ENCODE peak calls at places on chromosomes 7 and 10, in nine cellular contexts. T, G, I, Q, K, P, L, O and J are unnamed samples. For H3K36me3, the result is how much of the 10 kb centered on the place peaks cover.

GRCh38 chr10:90222372-90222771 is 521.0 kb downstream of the KIF20B start:
- DNase-seq in T (peak), G (no peak), I (no peak), Q (no peak), K (no peak), P (no peak), L (no peak), O (peak), J (no peak)

GRCh38 chr7:68977709-68978108 is 620.6 kb upstream of the AUTS2 start:
- DNase-seq in T (no peak), G (no peak), I (no peak), Q (no peak), K (no peak), P (no peak), L (no peak), O (no peak), J (no peak)

GRCh38 chr10:112724404-112724991 is 225.5 kb upstream of the TCF7L2 start:
- DNase-seq in T (no peak), G (no peak), I (no peak), Q (no peak), K (peak), P (no peak), L (no peak), O (no peak), J (no peak)

GRCh38 chr7:3897430-3898385 is 596.7 kb downstream of the SDK1 start:
- DNase-seq in T (peak), G (no peak), I (peak), Q (peak), K (peak), P (no peak), L (no peak), O (no peak), J (peak)

GRCh38 chr7:78248867-78249266 is 450.3 kb downstream of the PHTF2 start:
- DNase-seq in T (no peak), G (no peak), I (no peak), Q (no peak), K (no peak), P (no peak), L (no peak), O (no peak), J (no peak)

GRCh38 chr10:600876-601275 is 88.6 kb downstream of the DIP2C start:
- DNase-seq in T (peak), G (peak), I (no peak), Q (no peak), K (no peak), P (no peak), L (no peak), O (no peak), J (no peak)

GRCh38 chr10:130806426-130806825 is 505.1 kb downstream of the TCERG1L start:
- DNase-seq in T (no peak), G (no peak), I (no peak), Q (no peak), K (no peak), P (no peak), L (no peak), O (no peak), J (no peak)

GRCh38 chr7:158508802-158509385 is 78.7 kb downstream of the PTPRN2 start:
- DNase-seq in T (no peak), G (no peak), I (no peak), Q (no peak), K (no peak), P (no peak), L (peak), O (no peak), J (no peak)

GRCh38 chr7:23235688-23236280 is 10.8 kb upstream of the GPNMB start:
- DNase-seq in T (no peak), G (no peak), I (no peak), Q (no peak), K (no peak), P (peak), L (no peak), O (no peak), J (no peak)

GRCh38 chr7:877312-878232 is 1.2 kb downstream of the GET4 start:
- DNase-seq in T (peak), G (no peak), I (peak), Q (no peak), K (no peak), P (no peak), L (peak), O (no peak), J (no peak)

GRCh38 chr7:149855368-149856305 is 17.5 kb downstream of the ZNF862 start:
- DNase-seq in T (no peak), G (peak), I (no peak), Q (no peak), K (no peak), P (no peak), L (no peak), O (peak), J (peak)

GRCh38 chr7:112556633-112557032 is 75.8 kb downstream of the LSMEM1 start:
- DNase-seq in T (no peak), G (no peak), I (no peak), Q (peak), K (no peak), P (no peak), L (no peak), O (no peak), J (peak)

GRCh38 chr10:78336402-78336791 is 302.7 kb downstream of the RPS24 start:
- DNase-seq in T (no peak), G (peak), I (no peak), Q (no peak), K (no peak), P (no peak), L (no peak), O (peak), J (no peak)

GRCh38 chr7:108402865-108403264 is 53.4 kb downstream of the NRCAM start:
- DNase-seq in T (peak), G (no peak), I (no peak), Q (no peak), K (no peak), P (no peak), L (no peak), O (no peak), J (no peak)

GRCh38 chr10:80066809-80067208 is 11.7 kb upstream of the TMEM254 start:
- DNase-seq in T (no peak), G (no peak), I (no peak), Q (no peak), K (no peak), P (no peak), L (no peak), O (no peak), J (no peak)

GRCh38 chr10:3136763-3137611 is 35.6 kb downstream of the PITRM1 start:
- DNase-seq in T (peak), G (no peak), I (peak), Q (no peak), K (no peak), P (peak), L (no peak), O (no peak), J (no peak)

GRCh38 chr7:64183126-64183742 is 23.8 kb upstream of the ZNF735 start:
- DNase-seq in T (no peak), G (no peak), I (no peak), Q (no peak), K (no peak), P (no peak), L (no peak), O (no peak), J (peak)

GRCh38 chr7:132942721-132943120 is 139.2 kb downstream of the CHCHD3 start:
- DNase-seq in T (no peak), G (no peak), I (no peak), Q (no peak), K (no peak), P (no peak), L (no peak), O (no peak), J (no peak)

GRCh38 chr7:272108-272615 is 17.8 kb upstream of the FOXL3 start:
- DNase-seq in T (no peak), G (no peak), I (no peak), Q (no peak), K (no peak), P (peak), L (peak), O (no peak), J (peak)

GRCh38 chr7:100247152-100247757 is 27.5 kb downstream of the PVRIG start:
- DNase-seq in T (peak), G (peak), I (no peak), Q (no peak), K (peak), P (no peak), L (no peak), O (no peak), J (no peak)

GRCh38 chr10:110410329-110411046 is 87.2 kb upstream of the DUSP5 start:
- DNase-seq in T (peak), G (peak), I (peak), Q (peak), K (no peak), P (no peak), L (peak), O (peak), J (no peak)

GRCh38 chr10:58579011-58579655 is 66.5 kb downstream of the BICC1 start:
- DNase-seq in T (no peak), G (no peak), I (no peak), Q (no peak), K (no peak), P (no peak), L (no peak), O (no peak), J (no peak)

GRCh38 chr10:79347894-79348639 is 798 bp downstream of the PPIF start:
- DNase-seq in T (peak), G (no peak), I (peak), Q (peak), K (no peak), P (peak), L (peak), O (no peak), J (peak)

GRCh38 chr7:1666251-1666778 is 3.8 kb upstream of the ELFN1 start:
- DNase-seq in T (no peak), G (no peak), I (no peak), Q (no peak), K (no peak), P (no peak), L (no peak), O (no peak), J (peak)

GRCh38 chr10:63414481-63415260 is 51.1 kb downstream of the JMJD1C start:
- DNase-seq in T (no peak), G (no peak), I (no peak), Q (no peak), K (no peak), P (no peak), L (no peak), O (no peak), J (no peak)

GRCh38 chr7:130022623-130023175 is 28.5 kb downstream of the ZC3HC1 start:
- DNase-seq in T (no peak), G (no peak), I (no peak), Q (no peak), K (no peak), P (no peak), L (no peak), O (no peak), J (no peak)

DNA sequence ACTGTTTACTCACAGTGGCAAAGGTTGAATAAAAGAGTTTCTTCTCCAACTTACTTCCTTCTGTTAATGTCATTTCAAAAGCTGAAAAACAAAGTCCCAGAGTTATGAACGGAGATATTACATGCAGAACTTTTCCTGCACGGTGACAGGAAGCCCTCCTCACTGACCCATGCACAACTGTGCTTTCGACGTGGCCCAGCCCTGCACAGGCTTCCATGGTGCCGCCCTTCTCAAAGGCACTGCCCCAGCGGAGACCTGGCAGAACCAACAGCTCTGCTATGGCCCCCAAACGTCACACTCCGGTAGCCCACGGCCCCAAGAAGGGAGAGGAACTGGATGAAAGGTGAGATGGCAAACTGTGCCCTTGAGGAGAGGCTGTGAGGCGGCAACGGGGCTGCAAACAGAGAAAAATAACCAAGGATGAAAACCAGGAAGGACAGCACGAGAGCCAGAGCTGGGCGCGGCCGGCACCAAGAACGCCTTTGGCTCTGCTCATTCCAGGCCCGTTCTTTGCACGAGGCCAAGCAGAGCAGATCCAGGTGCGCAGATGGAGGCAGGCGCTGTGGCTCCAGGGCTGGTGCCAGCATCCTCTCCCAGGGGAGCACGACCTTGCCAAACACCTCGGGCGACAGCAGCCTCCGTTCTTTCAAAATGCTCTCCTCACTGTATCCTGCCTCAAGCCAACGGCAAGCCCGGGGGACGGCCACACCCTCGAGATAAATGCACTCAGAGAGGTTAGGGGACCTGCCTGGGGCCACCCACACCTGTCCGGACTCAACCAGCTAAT is 7.0 kb upstream of the FUOM start:
- DNase-seq in T (no peak), G (no peak), I (peak), Q (no peak), K (no peak), P (no peak), L (no peak), O (no peak), J (no peak)
- H3K36me3 ChIP-seq in T (under half), G (under half), I (under half), Q (under half), K (half or more), P (half or more), L (under half), O (under half), J (under half)

GRCh38 chr7:12069757-12070156 is 141.3 kb upstream of the TMEM106B start:
- DNase-seq in T (no peak), G (no peak), I (no peak), Q (no peak), K (no peak), P (no peak), L (no peak), O (no peak), J (no peak)

GRCh38 chr7:12066561-12066960 is 144.5 kb upstream of the TMEM106B start:
- DNase-seq in T (no peak), G (no peak), I (no peak), Q (no peak), K (no peak), P (no peak), L (no peak), O (no peak), J (no peak)

GRCh38 chr7:12066004-12066403 is 145.1 kb upstream of the TMEM106B start:
- DNase-seq in T (no peak), G (no peak), I (no peak), Q (no peak), K (no peak), P (no peak), L (no peak), O (no peak), J (no peak)

GRCh38 chr7:12064716-12065115 is 146.4 kb upstream of the TMEM106B start:
- DNase-seq in T (no peak), G (no peak), I (no peak), Q (no peak), K (peak), P (no peak), L (no peak), O (no peak), J (no peak)

DNA sequence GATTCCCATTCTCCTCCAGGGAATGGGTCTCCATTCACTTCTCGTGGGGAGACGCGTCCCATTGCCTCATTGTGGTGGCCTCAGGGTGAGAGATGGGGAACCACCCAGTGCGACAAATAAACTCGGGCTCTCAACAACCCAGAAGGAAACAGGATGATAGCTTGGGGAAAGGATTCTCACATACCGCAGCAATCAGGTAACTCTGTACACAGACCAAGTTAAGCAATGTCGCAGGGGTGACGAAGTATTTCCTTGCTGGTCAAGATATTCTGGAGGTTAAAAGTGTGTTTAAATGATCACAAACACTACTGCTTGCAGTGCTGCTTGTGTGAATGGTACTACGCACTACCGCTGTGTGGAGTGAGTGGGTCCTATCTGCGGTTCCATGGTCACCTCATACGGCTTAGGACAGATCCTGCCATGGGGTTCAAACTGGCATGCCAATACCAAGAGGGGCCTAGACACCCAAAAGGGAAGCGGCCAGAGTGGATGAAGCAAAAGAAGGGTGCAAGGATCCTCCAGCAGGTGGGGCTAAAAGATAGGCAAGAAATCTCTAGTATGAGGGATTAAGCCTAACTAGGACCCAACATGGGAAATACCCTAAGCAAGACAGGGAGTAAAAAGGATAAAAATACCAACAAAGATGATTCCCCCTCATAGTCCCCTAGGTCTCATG is 143.8 kb upstream of the TMEM106B start:
- DNase-seq in T (peak), G (no peak), I (peak), Q (peak), K (peak), P (no peak), L (no peak), O (no peak), J (peak)
- H3K4me3 ChIP-seq in T (no peak), G (no peak), I (no peak), Q (no peak), K (no peak), P (no peak), L (no peak), O (no peak), J (no peak)

GRCh38 chr10:133285217-133285616 is 8.5 kb upstream of the ADAM8 start:
- DNase-seq in T (no peak), G (no peak), I (no peak), Q (no peak), K (no peak), P (no peak), L (no peak), O (no peak), J (no peak)
- H3K36me3 ChIP-seq in T (half or more), G (under half), I (half or more), Q (under half), K (half or more), P (half or more), L (under half), O (half or more), J (under half)

GRCh38 chr10:98460837-98461499 is 14.2 kb upstream of the HPS1 start:
- DNase-seq in T (peak), G (peak), I (peak), Q (no peak), K (no peak), P (no peak), L (no peak), O (peak), J (no peak)
- H3K4me3 ChIP-seq in T (no peak), G (no peak), I (no peak), Q (no peak), K (no peak), P (no peak), L (no peak), O (no peak), J (no peak)

GRCh38 chr7:53015463-53015862 is 20.0 kb upstream of the POM121L12 start:
- DNase-seq in T (no peak), G (no peak), I (no peak), Q (no peak), K (no peak), P (no peak), L (no peak), O (no peak), J (no peak)
- H3K36me3 ChIP-seq in T (under half), G (under half), I (under half), Q (under half), K (under half), P (under half), L (under half), O (under half), J (under half)